ENCODE peak calls at places on chromosomes 16 and 17, in ten cellular contexts. One of them, this sample, is unnamed.

GRCh38 chr17:79901131-79901530 is 61.9 kb upstream of the CBX4 start:
- DNase-seq in IMR-90: no peak
- DNase-seq in HFFc6: no peak
- DNase-seq in BJ: no peak
- DNase-seq in endodermal cell: peak
- DNase-seq in tibial nerve: no peak
- DNase-seq in Caco-2: no peak
- DNase-seq in neural crest cell: no peak
- DNase-seq in AG09309: no peak
- DNase-seq in tibial artery: peak
- DNase-seq in this sample: no peak

GRCh38 chr17:82910770-82911169 is 70.9 kb upstream of the ZNF750 start:
- DNase-seq in Caco-2: no peak
- DNase-seq in tibial nerve: no peak
- DNase-seq in IMR-90: no peak
- DNase-seq in AG09309: no peak
- DNase-seq in neural crest cell: no peak
- DNase-seq in tibial artery: no peak
- DNase-seq in endodermal cell: no peak
- DNase-seq in HFFc6: no peak
- DNase-seq in BJ: no peak
- DNase-seq in this sample: no peak

GRCh38 chr16:67399749-67400704 is 6.7 kb upstream of the TPPP3 start:
- DNase-seq in neural crest cell: no peak
- DNase-seq in Caco-2: no peak
- DNase-seq in endodermal cell: no peak
- DNase-seq in BJ: no peak
- DNase-seq in HFFc6: no peak
- DNase-seq in IMR-90: no peak
- DNase-seq in tibial artery: no peak
- DNase-seq in AG09309: no peak
- DNase-seq in tibial nerve: no peak
- DNase-seq in this sample: no peak

GRCh38 chr16:11239644-11240632 is 16.1 kb downstream of the SOCS1 start:
- DNase-seq in IMR-90: no peak
- DNase-seq in BJ: no peak
- DNase-seq in Caco-2: no peak
- DNase-seq in tibial artery: no peak
- DNase-seq in HFFc6: no peak
- DNase-seq in endodermal cell: no peak
- DNase-seq in neural crest cell: no peak
- DNase-seq in tibial nerve: no peak
- DNase-seq in AG09309: no peak
- DNase-seq in this sample: no peak

GRCh38 chr17:7167832-7168231 is 11.3 kb downstream of the ASGR1 start:
- DNase-seq in neural crest cell: no peak
- DNase-seq in endodermal cell: no peak
- DNase-seq in AG09309: peak
- DNase-seq in tibial artery: no peak
- DNase-seq in HFFc6: no peak
- DNase-seq in tibial nerve: no peak
- DNase-seq in IMR-90: no peak
- DNase-seq in BJ: no peak
- DNase-seq in Caco-2: no peak
- DNase-seq in this sample: no peak

GRCh38 chr17:8153957-8154607 is 1.9 kb upstream of the PER1 start:
- DNase-seq in tibial nerve: peak
- DNase-seq in neural crest cell: peak
- DNase-seq in IMR-90: peak
- DNase-seq in BJ: peak
- DNase-seq in AG09309: peak
- DNase-seq in HFFc6: peak
- DNase-seq in tibial artery: peak
- DNase-seq in endodermal cell: peak
- DNase-seq in Caco-2: peak
- DNase-seq in this sample: peak

GRCh38 chr17:74442670-74443515 is 11.0 kb downstream of the GPRC5C start:
- DNase-seq in IMR-90: no peak
- DNase-seq in neural crest cell: no peak
- DNase-seq in AG09309: no peak
- DNase-seq in tibial artery: peak
- DNase-seq in Caco-2: peak
- DNase-seq in BJ: no peak
- DNase-seq in HFFc6: no peak
- DNase-seq in tibial nerve: peak
- DNase-seq in endodermal cell: peak
- DNase-seq in this sample: peak

GRCh38 chr17:15238064-15238463 is 27.1 kb downstream of the PMP22 start:
- DNase-seq in endodermal cell: no peak
- DNase-seq in Caco-2: no peak
- DNase-seq in IMR-90: no peak
- DNase-seq in BJ: no peak
- DNase-seq in HFFc6: no peak
- DNase-seq in tibial artery: no peak
- DNase-seq in tibial nerve: no peak
- DNase-seq in neural crest cell: no peak
- DNase-seq in AG09309: no peak
- DNase-seq in this sample: no peak

GRCh38 chr17:31877911-31878702 is 19.1 kb upstream of the COPRS start:
- DNase-seq in tibial nerve: no peak
- DNase-seq in IMR-90: peak
- DNase-seq in endodermal cell: no peak
- DNase-seq in tibial artery: peak
- DNase-seq in neural crest cell: no peak
- DNase-seq in BJ: no peak
- DNase-seq in Caco-2: no peak
- DNase-seq in AG09309: no peak
- DNase-seq in HFFc6: no peak
- DNase-seq in this sample: no peak

GRCh38 chr16:27439273-27440018 is 37.5 kb downstream of the IL21R start:
- DNase-seq in AG09309: no peak
- DNase-seq in tibial nerve: no peak
- DNase-seq in Caco-2: no peak
- DNase-seq in HFFc6: no peak
- DNase-seq in tibial artery: peak
- DNase-seq in endodermal cell: peak
- DNase-seq in IMR-90: no peak
- DNase-seq in neural crest cell: no peak
- DNase-seq in BJ: no peak
- DNase-seq in this sample: no peak

GRCh38 chr16:52953215-52953614 is 99.5 kb downstream of the CHD9NB start:
- DNase-seq in Caco-2: no peak
- DNase-seq in AG09309: no peak
- DNase-seq in endodermal cell: no peak
- DNase-seq in tibial nerve: no peak
- DNase-seq in neural crest cell: no peak
- DNase-seq in IMR-90: no peak
- DNase-seq in HFFc6: no peak
- DNase-seq in tibial artery: no peak
- DNase-seq in BJ: no peak
- DNase-seq in this sample: no peak

GRCh38 chr17:32299579-32300158 is 34.0 kb downstream of the RHBDL3 start:
- DNase-seq in IMR-90: no peak
- DNase-seq in HFFc6: no peak
- DNase-seq in neural crest cell: no peak
- DNase-seq in Caco-2: no peak
- DNase-seq in BJ: no peak
- DNase-seq in endodermal cell: no peak
- DNase-seq in AG09309: no peak
- DNase-seq in tibial artery: no peak
- DNase-seq in tibial nerve: no peak
- DNase-seq in this sample: no peak

GRCh38 chr16:89370081-89370511 is 120.3 kb downstream of the ANKRD11 start:
- DNase-seq in Caco-2: no peak
- DNase-seq in BJ: peak
- DNase-seq in tibial artery: no peak
- DNase-seq in HFFc6: peak
- DNase-seq in AG09309: no peak
- DNase-seq in neural crest cell: no peak
- DNase-seq in IMR-90: peak
- DNase-seq in endodermal cell: no peak
- DNase-seq in tibial nerve: no peak
- DNase-seq in this sample: no peak

GRCh38 chr16:30054959-30055553 is 10.5 kb upstream of the ALDOA start:
- DNase-seq in tibial nerve: no peak
- DNase-seq in tibial artery: no peak
- DNase-seq in endodermal cell: peak
- DNase-seq in neural crest cell: no peak
- DNase-seq in Caco-2: peak
- DNase-seq in IMR-90: no peak
- DNase-seq in HFFc6: no peak
- DNase-seq in BJ: no peak
- DNase-seq in AG09309: no peak
- DNase-seq in this sample: peak
- TF ChIP-seq CTCF in tibial nerve: no peak
- TF ChIP-seq CTCF in tibial artery: no peak
- TF ChIP-seq CTCF in endodermal cell: peak
- TF ChIP-seq CTCF in neural crest cell: peak
- TF ChIP-seq CTCF in Caco-2: peak
- TF ChIP-seq CTCF in IMR-90: peak
- TF ChIP-seq CTCF in HFFc6: peak
- TF ChIP-seq CTCF in BJ: peak
- TF ChIP-seq CTCF in AG09309: peak
- TF ChIP-seq CTCF in this sample: peak

GRCh38 chr16:57305159-57305811 is 20.8 kb upstream of the PLLP start:
- DNase-seq in AG09309: no peak
- DNase-seq in HFFc6: no peak
- DNase-seq in BJ: no peak
- DNase-seq in tibial artery: peak
- DNase-seq in Caco-2: no peak
- DNase-seq in IMR-90: no peak
- DNase-seq in tibial nerve: no peak
- DNase-seq in neural crest cell: no peak
- DNase-seq in endodermal cell: no peak
- DNase-seq in this sample: no peak

GRCh38 chr16:57303910-57304168 is 19.4 kb upstream of the PLLP start:
- DNase-seq in IMR-90: no peak
- DNase-seq in AG09309: no peak
- DNase-seq in endodermal cell: no peak
- DNase-seq in HFFc6: no peak
- DNase-seq in neural crest cell: no peak
- DNase-seq in Caco-2: no peak
- DNase-seq in tibial nerve: no peak
- DNase-seq in tibial artery: peak
- DNase-seq in BJ: no peak
- DNase-seq in this sample: no peak

GRCh38 chr16:57304169-57305061 is 19.9 kb upstream of the PLLP start:
- DNase-seq in HFFc6: no peak
- DNase-seq in IMR-90: peak
- DNase-seq in tibial nerve: no peak
- DNase-seq in AG09309: peak
- DNase-seq in endodermal cell: no peak
- DNase-seq in BJ: peak
- DNase-seq in tibial artery: peak
- DNase-seq in neural crest cell: no peak
- DNase-seq in Caco-2: peak
- DNase-seq in this sample: peak

GRCh38 chr16:57301126-57301817 is 16.8 kb upstream of the PLLP start:
- DNase-seq in tibial artery: no peak
- DNase-seq in endodermal cell: peak
- DNase-seq in IMR-90: no peak
- DNase-seq in AG09309: no peak
- DNase-seq in Caco-2: no peak
- DNase-seq in tibial nerve: no peak
- DNase-seq in neural crest cell: no peak
- DNase-seq in HFFc6: no peak
- DNase-seq in BJ: no peak
- DNase-seq in this sample: no peak

DNA sequence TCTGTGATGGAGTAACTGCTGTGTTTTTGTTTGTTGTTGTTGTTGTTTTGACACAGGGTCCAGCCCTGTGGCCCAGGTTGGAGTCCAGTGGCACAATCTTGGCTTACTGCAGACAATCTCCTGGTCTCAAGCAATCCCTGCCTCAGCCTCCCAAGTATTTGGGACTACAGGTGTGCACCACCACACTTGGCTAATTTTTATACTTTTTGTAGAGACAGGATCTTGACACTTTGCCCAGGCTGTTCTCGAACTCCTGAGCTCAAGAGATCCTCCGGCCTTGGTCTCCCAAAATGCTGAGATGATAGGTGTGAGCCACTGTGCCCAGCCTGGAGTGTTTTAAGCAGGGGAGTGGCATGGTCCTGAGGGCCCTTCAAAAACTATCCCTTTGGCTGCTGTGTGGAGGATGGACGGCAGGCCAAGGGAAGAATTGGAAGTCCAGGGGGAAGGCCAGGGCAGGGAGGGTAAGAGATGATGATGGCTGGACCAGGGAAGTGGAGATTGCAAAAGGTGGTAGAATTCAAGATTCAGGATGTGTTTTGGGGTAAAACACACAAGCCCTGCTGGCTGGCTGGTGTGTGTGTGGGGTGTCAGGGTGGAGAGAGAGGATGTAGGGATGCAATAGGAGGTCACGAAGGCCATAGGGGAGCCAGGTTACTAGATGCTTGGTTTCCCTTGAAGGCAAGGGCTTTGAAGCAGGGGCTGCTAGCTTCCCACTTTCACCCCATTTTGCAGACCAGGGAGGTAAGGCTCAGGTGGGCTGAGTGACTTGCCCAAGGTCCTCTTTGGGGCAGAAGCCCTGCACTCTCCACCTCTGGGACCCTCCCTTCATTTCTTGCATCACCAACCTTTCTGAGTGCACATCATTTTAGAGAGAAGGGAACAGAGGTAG is 18.8 kb upstream of the PLLP start:
- DNase-seq in neural crest cell: no peak
- DNase-seq in tibial artery: peak
- DNase-seq in HFFc6: no peak
- DNase-seq in IMR-90: no peak
- DNase-seq in Caco-2: no peak
- DNase-seq in endodermal cell: no peak
- DNase-seq in tibial nerve: no peak
- DNase-seq in AG09309: no peak
- DNase-seq in BJ: no peak
- DNase-seq in this sample: no peak
- TF ChIP-seq CTCF in neural crest cell: no peak
- TF ChIP-seq CTCF in tibial artery: no peak
- TF ChIP-seq CTCF in HFFc6: no peak
- TF ChIP-seq CTCF in IMR-90: no peak
- TF ChIP-seq CTCF in Caco-2: no peak
- TF ChIP-seq CTCF in endodermal cell: no peak
- TF ChIP-seq CTCF in tibial nerve: no peak
- TF ChIP-seq CTCF in AG09309: no peak
- TF ChIP-seq CTCF in BJ: no peak
- TF ChIP-seq CTCF in this sample: no peak

GRCh38 chr17:77329741-77330531 is 189.2 kb downstream of the SEC14L1 start:
- DNase-seq in IMR-90: no peak
- DNase-seq in AG09309: no peak
- DNase-seq in tibial nerve: peak
- DNase-seq in HFFc6: no peak
- DNase-seq in Caco-2: no peak
- DNase-seq in endodermal cell: peak
- DNase-seq in neural crest cell: no peak
- DNase-seq in tibial artery: peak
- DNase-seq in BJ: no peak
- DNase-seq in this sample: peak
- TF ChIP-seq CTCF in IMR-90: no peak
- TF ChIP-seq CTCF in AG09309: no peak
- TF ChIP-seq CTCF in tibial nerve: no peak
- TF ChIP-seq CTCF in HFFc6: no peak
- TF ChIP-seq CTCF in Caco-2: no peak
- TF ChIP-seq CTCF in endodermal cell: no peak
- TF ChIP-seq CTCF in neural crest cell: no peak
- TF ChIP-seq CTCF in tibial artery: no peak
- TF ChIP-seq CTCF in BJ: no peak
- TF ChIP-seq CTCF in this sample: no peak

GRCh38 chr16:5875416-5875815 is 777.8 kb upstream of the EEF2KMT start:
- DNase-seq in neural crest cell: no peak
- DNase-seq in Caco-2: no peak
- DNase-seq in AG09309: no peak
- DNase-seq in tibial artery: no peak
- DNase-seq in HFFc6: no peak
- DNase-seq in endodermal cell: no peak
- DNase-seq in tibial nerve: no peak
- DNase-seq in BJ: no peak
- DNase-seq in IMR-90: no peak
- DNase-seq in this sample: no peak
- TF ChIP-seq CTCF in neural crest cell: no peak
- TF ChIP-seq CTCF in Caco-2: no peak
- TF ChIP-seq CTCF in AG09309: no peak
- TF ChIP-seq CTCF in tibial artery: no peak
- TF ChIP-seq CTCF in HFFc6: no peak
- TF ChIP-seq CTCF in endodermal cell: no peak
- TF ChIP-seq CTCF in tibial nerve: no peak
- TF ChIP-seq CTCF in BJ: no peak
- TF ChIP-seq CTCF in IMR-90: no peak
- TF ChIP-seq CTCF in this sample: no peak

This sample was measured in GM13976.